ENCODE peak calls at places on chromosomes 13 and 19, in nine cellular contexts. One of them, this sample, is unnamed.

GRCh38 chr19:16326401-16327130 is 1.9 kb downstream of the KLF2 start:
- DNase-seq in right atrium auricular region: no peak
- DNase-seq in fibroblast of mammary gland: no peak
- DNase-seq in fibroblast of lung: no peak
- DNase-seq in H9: peak
- DNase-seq in mucosa of descending colon: peak
- DNase-seq in left ventricle myocardium inferior: no peak
- DNase-seq in GM23338: peak
- DNase-seq in HFF-Myc: no peak
- DNase-seq in this sample: no peak

GRCh38 chr19:10009714-10010224 is 535 bp downstream of the COL5A3 start:
- DNase-seq in right atrium auricular region: no peak
- DNase-seq in fibroblast of mammary gland: peak
- DNase-seq in fibroblast of lung: no peak
- DNase-seq in H9: no peak
- DNase-seq in mucosa of descending colon: no peak
- DNase-seq in left ventricle myocardium inferior: no peak
- DNase-seq in GM23338: no peak
- DNase-seq in HFF-Myc: no peak
- DNase-seq in this sample: no peak

GRCh38 chr13:20512042-20512683 is 13.5 kb downstream of the CRYL1 start:
- DNase-seq in right atrium auricular region: no peak
- DNase-seq in fibroblast of mammary gland: no peak
- DNase-seq in fibroblast of lung: no peak
- DNase-seq in H9: peak
- DNase-seq in mucosa of descending colon: no peak
- DNase-seq in left ventricle myocardium inferior: no peak
- DNase-seq in GM23338: peak
- DNase-seq in HFF-Myc: no peak
- DNase-seq in this sample: no peak

GRCh38 chr13:27203854-27204253 is 32.2 kb upstream of the USP12 start:
- DNase-seq in right atrium auricular region: no peak
- DNase-seq in fibroblast of mammary gland: peak
- DNase-seq in fibroblast of lung: peak
- DNase-seq in H9: no peak
- DNase-seq in mucosa of descending colon: no peak
- DNase-seq in left ventricle myocardium inferior: no peak
- DNase-seq in GM23338: peak
- DNase-seq in HFF-Myc: no peak
- DNase-seq in this sample: no peak

GRCh38 chr13:72886272-72887062 is 104.5 kb downstream of the PIBF1 start:
- DNase-seq in right atrium auricular region: no peak
- DNase-seq in fibroblast of mammary gland: peak
- DNase-seq in fibroblast of lung: peak
- DNase-seq in H9: no peak
- DNase-seq in mucosa of descending colon: no peak
- DNase-seq in left ventricle myocardium inferior: no peak
- DNase-seq in GM23338: no peak
- DNase-seq in HFF-Myc: no peak
- DNase-seq in this sample: no peak

GRCh38 chr13:65724261-65724660 is 1505.9 kb downstream of the PCDH9 start:
- DNase-seq in right atrium auricular region: no peak
- DNase-seq in fibroblast of mammary gland: peak
- DNase-seq in fibroblast of lung: peak
- DNase-seq in H9: no peak
- DNase-seq in mucosa of descending colon: no peak
- DNase-seq in left ventricle myocardium inferior: no peak
- DNase-seq in GM23338: no peak
- DNase-seq in HFF-Myc: peak
- DNase-seq in this sample: no peak

GRCh38 chr13:32381539-32381938 is 46.4 kb downstream of the N4BP2L1 start:
- DNase-seq in right atrium auricular region: no peak
- DNase-seq in fibroblast of mammary gland: peak
- DNase-seq in fibroblast of lung: peak
- DNase-seq in H9: peak
- DNase-seq in mucosa of descending colon: no peak
- DNase-seq in left ventricle myocardium inferior: no peak
- DNase-seq in GM23338: peak
- DNase-seq in HFF-Myc: peak
- DNase-seq in this sample: no peak

GRCh38 chr13:51717786-51718398 is 86.1 kb downstream of the DHRS12 start:
- DNase-seq in right atrium auricular region: no peak
- DNase-seq in fibroblast of mammary gland: peak
- DNase-seq in fibroblast of lung: no peak
- DNase-seq in H9: no peak
- DNase-seq in mucosa of descending colon: no peak
- DNase-seq in left ventricle myocardium inferior: no peak
- DNase-seq in GM23338: no peak
- DNase-seq in HFF-Myc: no peak
- DNase-seq in this sample: no peak

GRCh38 chr13:106499113-106499512 is 36.3 kb downstream of the EFNB2 start:
- DNase-seq in right atrium auricular region: no peak
- DNase-seq in fibroblast of mammary gland: no peak
- DNase-seq in fibroblast of lung: no peak
- DNase-seq in H9: no peak
- DNase-seq in mucosa of descending colon: no peak
- DNase-seq in left ventricle myocardium inferior: no peak
- DNase-seq in GM23338: no peak
- DNase-seq in HFF-Myc: no peak
- DNase-seq in this sample: no peak

GRCh38 chr13:36369268-36370107 is 23.3 kb upstream of the SPART start:
- DNase-seq in right atrium auricular region: no peak
- DNase-seq in fibroblast of mammary gland: peak
- DNase-seq in fibroblast of lung: peak
- DNase-seq in H9: no peak
- DNase-seq in mucosa of descending colon: no peak
- DNase-seq in left ventricle myocardium inferior: no peak
- DNase-seq in GM23338: no peak
- DNase-seq in HFF-Myc: no peak
- DNase-seq in this sample: no peak

GRCh38 chr13:25679154-25679553 is 307.4 kb downstream of the ATP8A2 start:
- DNase-seq in right atrium auricular region: no peak
- DNase-seq in fibroblast of mammary gland: no peak
- DNase-seq in fibroblast of lung: no peak
- DNase-seq in H9: no peak
- DNase-seq in mucosa of descending colon: no peak
- DNase-seq in left ventricle myocardium inferior: no peak
- DNase-seq in GM23338: no peak
- DNase-seq in HFF-Myc: no peak
- DNase-seq in this sample: no peak

GRCh38 chr13:25682221-25682620 is 310.4 kb downstream of the ATP8A2 start:
- DNase-seq in right atrium auricular region: no peak
- DNase-seq in fibroblast of mammary gland: no peak
- DNase-seq in fibroblast of lung: no peak
- DNase-seq in H9: no peak
- DNase-seq in mucosa of descending colon: no peak
- DNase-seq in left ventricle myocardium inferior: no peak
- DNase-seq in GM23338: no peak
- DNase-seq in HFF-Myc: no peak
- DNase-seq in this sample: no peak

GRCh38 chr13:25683662-25684370 is 312.0 kb downstream of the ATP8A2 start:
- DNase-seq in right atrium auricular region: no peak
- DNase-seq in fibroblast of mammary gland: no peak
- DNase-seq in fibroblast of lung: no peak
- DNase-seq in H9: no peak
- DNase-seq in mucosa of descending colon: no peak
- DNase-seq in left ventricle myocardium inferior: no peak
- DNase-seq in GM23338: no peak
- DNase-seq in HFF-Myc: no peak
- DNase-seq in this sample: no peak

GRCh38 chr13:25679936-25680335 is 308.2 kb downstream of the ATP8A2 start:
- DNase-seq in right atrium auricular region: no peak
- DNase-seq in fibroblast of mammary gland: no peak
- DNase-seq in fibroblast of lung: no peak
- DNase-seq in H9: no peak
- DNase-seq in mucosa of descending colon: no peak
- DNase-seq in left ventricle myocardium inferior: no peak
- DNase-seq in GM23338: no peak
- DNase-seq in HFF-Myc: no peak
- DNase-seq in this sample: no peak

DNA sequence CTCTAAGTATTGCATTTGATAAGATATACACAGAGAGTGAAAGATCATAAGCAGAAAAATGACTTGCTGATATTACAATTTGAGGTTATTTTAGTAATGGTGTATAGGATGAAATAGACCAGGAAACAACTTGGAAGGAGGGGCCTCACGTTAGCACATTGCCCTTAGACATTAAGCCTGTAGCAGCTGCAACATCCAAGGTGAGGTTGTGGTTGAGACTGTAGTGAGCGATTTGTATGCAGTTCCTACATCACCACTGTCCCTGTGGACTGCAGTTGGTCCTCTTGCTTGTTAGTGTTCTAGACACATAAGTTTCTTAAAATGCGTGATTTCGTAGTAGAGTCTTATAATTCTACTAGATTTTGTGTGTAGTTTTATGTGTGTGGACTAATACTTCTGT is 311.3 kb downstream of the ATP8A2 start:
- DNase-seq in right atrium auricular region: no peak
- DNase-seq in fibroblast of mammary gland: no peak
- DNase-seq in fibroblast of lung: no peak
- DNase-seq in H9: no peak
- DNase-seq in mucosa of descending colon: no peak
- DNase-seq in left ventricle myocardium inferior: no peak
- DNase-seq in GM23338: no peak
- DNase-seq in HFF-Myc: no peak
- DNase-seq in this sample: no peak
- TF ChIP-seq CTCF in right atrium auricular region: no peak
- TF ChIP-seq CTCF in fibroblast of mammary gland: no peak
- TF ChIP-seq CTCF in fibroblast of lung: no peak
- TF ChIP-seq CTCF in H9: no peak
- TF ChIP-seq CTCF in mucosa of descending colon: no peak
- TF ChIP-seq CTCF in left ventricle myocardium inferior: no peak
- TF ChIP-seq CTCF in GM23338: no peak
- TF ChIP-seq CTCF in HFF-Myc: no peak
- TF ChIP-seq CTCF in this sample: no peak

DNA sequence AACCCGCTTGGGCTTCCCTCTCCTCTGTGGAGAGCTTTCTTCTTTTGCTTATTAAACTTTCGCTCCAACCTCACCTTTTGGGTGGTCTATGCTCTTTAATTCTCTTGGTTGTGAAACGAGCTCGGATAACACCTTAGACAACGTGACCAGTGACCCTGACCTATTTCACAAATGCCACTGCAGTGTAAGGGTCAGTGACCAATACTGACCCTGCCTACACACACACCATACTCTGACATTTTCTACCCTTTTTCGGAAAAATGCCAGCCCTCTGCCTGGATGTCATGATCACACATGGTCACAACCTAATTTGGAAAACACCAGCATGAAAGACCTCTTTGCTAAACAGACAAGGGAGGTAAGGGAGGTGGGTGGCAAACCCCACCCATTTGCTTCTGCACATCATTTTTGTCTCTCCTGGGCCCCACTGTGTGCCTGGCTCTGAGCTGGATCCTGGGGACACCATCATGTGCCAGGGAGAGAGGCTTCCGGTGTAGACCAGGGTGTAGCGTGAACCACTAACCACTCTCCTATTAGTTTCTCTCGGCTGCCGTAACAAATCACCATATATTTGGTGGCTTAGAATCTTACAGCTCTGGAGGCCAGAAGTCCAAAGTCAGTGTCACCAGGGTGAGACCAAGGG is 9.9 kb downstream of the ETFB start:
- DNase-seq in right atrium auricular region: no peak
- DNase-seq in fibroblast of mammary gland: no peak
- DNase-seq in fibroblast of lung: no peak
- DNase-seq in H9: no peak
- DNase-seq in mucosa of descending colon: no peak
- DNase-seq in left ventricle myocardium inferior: no peak
- DNase-seq in GM23338: no peak
- DNase-seq in HFF-Myc: no peak
- DNase-seq in this sample: no peak
- TF ChIP-seq CTCF in right atrium auricular region: no peak
- TF ChIP-seq CTCF in fibroblast of mammary gland: no peak
- TF ChIP-seq CTCF in fibroblast of lung: no peak
- TF ChIP-seq CTCF in H9: no peak
- TF ChIP-seq CTCF in mucosa of descending colon: no peak
- TF ChIP-seq CTCF in left ventricle myocardium inferior: no peak
- TF ChIP-seq CTCF in GM23338: no peak
- TF ChIP-seq CTCF in HFF-Myc: no peak
- TF ChIP-seq CTCF in this sample: no peak

DNA sequence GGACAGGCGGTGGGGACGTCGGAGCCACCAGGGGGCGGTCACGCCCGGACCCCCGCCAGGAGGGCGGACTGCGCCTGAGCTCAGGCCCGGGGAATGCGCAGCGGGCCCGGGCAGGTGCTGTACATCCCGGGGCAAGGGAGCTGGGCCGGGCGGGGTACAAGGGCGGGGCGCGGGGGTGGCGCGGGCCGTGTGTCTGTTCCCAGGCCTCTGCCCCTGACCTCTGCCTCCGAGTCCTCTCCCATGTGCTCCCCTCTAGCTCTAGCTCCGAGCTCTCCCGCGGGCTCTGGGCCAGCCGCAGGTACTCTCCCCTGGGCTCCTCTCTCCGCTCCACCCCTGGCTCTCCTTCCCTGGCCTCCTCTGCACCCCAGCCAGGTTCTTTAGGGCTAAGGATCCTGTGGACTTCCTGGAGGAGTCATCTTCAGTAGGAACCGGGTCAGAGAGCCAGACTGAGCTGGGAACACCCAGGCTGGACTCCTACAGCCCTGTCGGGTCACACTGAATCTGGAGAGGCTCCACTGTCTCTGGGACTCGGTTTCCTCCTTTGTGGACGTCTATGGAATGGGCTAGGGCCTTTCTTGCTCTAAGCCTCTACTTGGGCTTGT is 2.3 kb downstream of the PPP1R13L start:
- DNase-seq in right atrium auricular region: peak
- DNase-seq in fibroblast of mammary gland: no peak
- DNase-seq in fibroblast of lung: no peak
- DNase-seq in H9: peak
- DNase-seq in mucosa of descending colon: peak
- DNase-seq in left ventricle myocardium inferior: peak
- DNase-seq in GM23338: peak
- DNase-seq in HFF-Myc: no peak
- DNase-seq in this sample: no peak
- TF ChIP-seq CTCF in right atrium auricular region: no peak
- TF ChIP-seq CTCF in fibroblast of mammary gland: peak
- TF ChIP-seq CTCF in fibroblast of lung: no peak
- TF ChIP-seq CTCF in H9: peak
- TF ChIP-seq CTCF in mucosa of descending colon: peak
- TF ChIP-seq CTCF in left ventricle myocardium inferior: peak
- TF ChIP-seq CTCF in GM23338: no peak
- TF ChIP-seq CTCF in HFF-Myc: no peak
- TF ChIP-seq CTCF in this sample: peak

DNA sequence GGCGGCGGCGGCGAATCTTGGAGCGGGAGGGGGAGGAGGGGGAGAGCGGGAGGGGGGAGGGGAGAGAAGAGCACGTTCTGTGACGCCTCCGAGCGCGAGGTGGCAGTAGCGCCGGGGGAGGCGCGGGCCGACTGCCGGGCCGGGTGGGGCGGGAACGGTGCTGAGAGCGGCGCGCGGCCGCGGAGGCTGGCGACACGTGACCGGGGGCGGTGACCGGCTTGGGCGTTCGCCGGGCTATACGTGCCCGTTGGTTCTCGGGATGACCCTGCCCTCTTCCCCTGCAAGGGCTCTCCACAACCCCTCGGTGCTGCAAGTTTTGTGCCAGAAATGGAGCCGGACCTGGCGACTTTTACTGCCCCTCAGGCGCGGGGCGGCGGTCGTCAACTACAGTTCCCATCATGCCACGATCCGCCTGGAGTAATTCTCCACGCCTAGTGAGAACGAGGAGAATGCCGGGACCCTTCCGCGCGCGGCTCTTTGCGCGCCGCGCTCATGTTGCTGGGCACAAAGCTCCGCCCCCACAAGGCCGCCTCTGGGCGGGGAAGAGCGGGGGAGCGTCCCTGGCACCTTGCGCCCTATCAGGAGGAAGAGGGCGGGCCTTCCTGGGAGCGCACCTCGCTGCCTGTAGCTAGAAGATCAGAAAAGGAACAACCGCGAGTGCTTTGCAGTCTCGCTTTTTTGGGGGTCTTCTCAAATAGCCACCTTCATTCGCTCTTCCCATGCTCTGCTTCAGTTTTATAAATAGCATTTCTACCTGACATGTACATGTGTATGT is at the start of gene KPNA3:
- DNase-seq in right atrium auricular region: peak
- DNase-seq in fibroblast of mammary gland: peak
- DNase-seq in fibroblast of lung: peak
- DNase-seq in H9: peak
- DNase-seq in mucosa of descending colon: peak
- DNase-seq in left ventricle myocardium inferior: peak
- DNase-seq in GM23338: peak
- DNase-seq in HFF-Myc: peak
- DNase-seq in this sample: peak
- TF ChIP-seq CTCF in right atrium auricular region: no peak
- TF ChIP-seq CTCF in fibroblast of mammary gland: no peak
- TF ChIP-seq CTCF in fibroblast of lung: no peak
- TF ChIP-seq CTCF in H9: no peak
- TF ChIP-seq CTCF in mucosa of descending colon: peak
- TF ChIP-seq CTCF in left ventricle myocardium inferior: peak
- TF ChIP-seq CTCF in GM23338: no peak
- TF ChIP-seq CTCF in HFF-Myc: no peak
- TF ChIP-seq CTCF in this sample: no peak